ENCODE peak calls at places on chromosomes 4 and X, in five cellular contexts. X, Q, W, M and F are unnamed samples.
A peak's percentile ranks its signal among the peaks of the same experiment; 100 is the strongest.

GRCh38 chrX:21926527-21927278 is 13.8 kb upstream of the SMS start:
- DNase-seq in X (peak; percentile 40), Q (peak; percentile 82), W (no peak), M (peak; percentile 89), F (peak; percentile 70)

GRCh38 chrX:27966492-27966891 is 14.8 kb downstream of the DCAF8L1 start:
- DNase-seq in X (no peak), Q (no peak), W (no peak), M (peak; percentile 20), F (no peak)

GRCh38 chr4:151676301-151676700 is 84.5 kb downstream of the GATB start:
- DNase-seq in X (no peak), Q (peak; percentile 8), W (no peak), M (peak; percentile 16), F (no peak)

GRCh38 chr4:163175971-163176958 is 9.6 kb upstream of the NAF1 start:
- DNase-seq in X (no peak), Q (no peak), W (no peak), M (no peak), F (no peak)

GRCh38 chrX:153934473-153935325 is at the start of gene NAA10:
- DNase-seq in X (peak; percentile 94), Q (no peak), W (peak; percentile 98), M (peak; percentile 72), F (no peak)

GRCh38 chr4:133149932-133150642 is 993 bp downstream of the PCDH10 start:
- DNase-seq in X (no peak), Q (no peak), W (no peak), M (no peak), F (no peak)

GRCh38 chrX:21047034-21047455 is 327.2 kb upstream of the CNKSR2 start:
- DNase-seq in X (no peak), Q (no peak), W (no peak), M (no peak), F (no peak)

GRCh38 chr4:71974681-71975080 is 57.1 kb upstream of the NPFFR2 start:
- DNase-seq in X (no peak), Q (no peak), W (no peak), M (peak; percentile 0), F (no peak)

GRCh38 chrX:149497626-149498025 is 7.5 kb downstream of the IDS start:
- DNase-seq in X (no peak), Q (no peak), W (no peak), M (no peak), F (no peak)

GRCh38 chr4:173521474-173522159 is 8.4 kb downstream of the HAND2 start:
- DNase-seq in X (no peak), Q (no peak), W (peak; percentile 64), M (no peak), F (no peak)

GRCh38 chrX:132444936-132445335 is 43.9 kb downstream of the MBNL3 start:
- DNase-seq in X (no peak), Q (no peak), W (no peak), M (no peak), F (no peak)

GRCh38 chrX:153381684-153382532 is 19.2 kb downstream of the PNMA6E start:
- DNase-seq in X (peak; percentile 72), Q (no peak), W (peak; percentile 84), M (peak; percentile 50), F (no peak)

GRCh38 chr4:95415346-95415771 is 133.4 kb downstream of the UNC5C start:
- DNase-seq in X (no peak), Q (no peak), W (no peak), M (peak; percentile 36), F (no peak)

GRCh38 chrX:115534383-115534782 is 26.6 kb upstream of the PLS3 start:
- DNase-seq in X (no peak), Q (no peak), W (no peak), M (no peak), F (no peak)

GRCh38 chrX:153829549-153829798 is 870 bp downstream of the PDZD4 start:
- DNase-seq in X (no peak), Q (no peak), W (peak; percentile 59), M (no peak), F (no peak)

GRCh38 chr4:73917081-73917501 is 47.9 kb downstream of the CXCL1 start:
- DNase-seq in X (no peak), Q (no peak), W (no peak), M (peak; percentile 29), F (no peak)

GRCh38 chrX:1657367-1658082 is 42.7 kb downstream of the ASMT start:
- DNase-seq in X (no peak), Q (no peak), W (no peak), M (peak; percentile 66), F (no peak)

GRCh38 chrX:136692271-136692670 is 44.3 kb downstream of the CD40LG start:
- DNase-seq in X (no peak), Q (no peak), W (no peak), M (no peak), F (no peak)

GRCh38 chr4:183142566-183143545 is 43.8 kb downstream of the WWC2 start:
- DNase-seq in X (no peak), Q (no peak), W (peak; percentile 76), M (peak; percentile 8), F (no peak)

GRCh38 chr4:133402616-133403015 is 253.5 kb downstream of the PCDH10 start:
- DNase-seq in X (no peak), Q (no peak), W (no peak), M (no peak), F (no peak)

GRCh38 chr4:123477804-123478209 is 81.2 kb downstream of the SPRY1 start:
- DNase-seq in X (no peak), Q (no peak), W (no peak), M (no peak), F (no peak)

GRCh38 chr4:7444731-7445130 is 10.0 kb upstream of the PSAPL1 start:
- DNase-seq in X (no peak), Q (no peak), W (no peak), M (no peak), F (no peak)

GRCh38 chr4:10066704-10067651 is 45.7 kb upstream of the SLC2A9 start:
- DNase-seq in X (no peak), Q (no peak), W (no peak), M (no peak), F (no peak)
- TF ChIP-seq REST in X (no peak), Q (no peak), W (no peak), M (no peak), F (no peak)

DNA sequence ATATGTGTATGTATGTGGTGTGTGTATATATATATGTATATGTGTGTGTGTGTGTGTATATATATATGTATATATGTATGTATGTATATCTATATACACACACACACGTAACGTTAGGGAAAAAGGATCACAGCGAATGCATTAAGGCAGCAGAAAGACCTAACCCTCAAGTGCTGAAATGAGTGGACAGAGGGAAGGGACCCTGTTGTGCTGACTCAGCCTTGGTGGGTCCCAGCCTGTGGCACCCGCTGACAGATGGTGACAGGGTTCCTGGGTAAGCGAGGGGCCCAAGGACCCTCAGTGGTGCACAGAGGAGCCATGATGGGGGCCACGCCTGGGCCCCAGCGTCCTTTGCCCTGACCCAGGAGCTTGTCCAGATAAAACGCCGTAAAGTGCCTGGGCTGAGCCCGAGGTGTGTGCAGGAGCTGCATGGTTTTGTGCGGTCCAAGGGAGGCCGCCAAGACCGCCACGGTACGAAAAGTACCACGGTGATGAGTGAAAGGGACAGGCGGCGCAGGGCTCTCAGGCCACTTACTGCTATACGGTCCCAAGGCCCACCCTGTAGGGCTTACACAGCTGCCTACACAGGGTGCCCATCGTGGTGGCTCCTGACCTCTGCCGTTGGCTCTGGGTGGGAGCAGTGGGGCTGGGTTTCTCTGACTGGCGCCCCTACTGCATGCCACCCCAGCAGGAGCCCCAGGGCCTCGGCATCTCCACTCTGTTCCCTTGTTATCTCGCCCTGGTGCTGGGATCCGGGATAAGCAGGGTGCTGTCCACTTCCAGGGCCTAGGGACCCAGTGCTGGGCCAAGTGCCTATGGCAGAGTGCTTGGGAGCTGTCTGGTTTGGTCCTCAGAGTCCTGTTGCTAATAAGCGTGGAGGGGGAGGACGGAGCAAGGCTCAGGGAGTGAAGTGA is 10.0 kb downstream of the SH3BP2 start:
- DNase-seq in X (no peak), Q (no peak), W (no peak), M (no peak), F (no peak)
- H3K4me1 ChIP-seq in X (peaks cover 85% of the 10 kb centered on the region), Q (peaks cover 31% of the 10 kb centered on the region), W (peaks cover 63% of the 10 kb centered on the region), M (peaks cover 32% of the 10 kb centered on the region), F (peaks cover 56% of the 10 kb centered on the region)

GRCh38 chr4:168880087-168880675 is 129.9 kb downstream of the CBR4 start:
- DNase-seq in X (no peak), Q (no peak), W (no peak), M (no peak), F (no peak)
- TF ChIP-seq REST in X (no peak), Q (no peak), W (no peak), M (no peak), F (no peak)

GRCh38 chr4:35771571-35771970 is 472.7 kb downstream of the ARAP2 start:
- DNase-seq in X (no peak), Q (no peak), W (no peak), M (no peak), F (no peak)

DNA sequence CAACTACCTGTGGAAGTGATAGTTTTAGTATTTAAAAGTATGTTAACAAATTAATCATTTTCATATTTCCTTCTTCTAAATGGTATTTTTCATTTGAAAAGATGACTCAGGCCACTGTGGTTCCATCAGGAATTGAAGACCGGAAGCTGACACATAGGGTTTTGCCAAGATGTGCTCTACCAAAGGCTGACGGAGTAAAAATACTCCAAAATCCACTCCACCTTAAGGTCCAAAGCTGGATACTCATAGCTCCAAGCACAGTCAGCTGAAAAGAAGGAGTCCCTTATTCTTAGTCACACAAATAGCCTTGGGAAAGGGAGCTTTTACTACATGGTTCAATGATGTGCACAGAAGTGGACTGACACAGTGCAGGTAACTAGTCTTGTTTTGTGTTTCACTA is 472.0 kb downstream of the ARAP2 start:
- DNase-seq in X (no peak), Q (no peak), W (no peak), M (no peak), F (no peak)
- H3K4me1 ChIP-seq in X (no peaks in the 10 kb centered on the region), Q (no peaks in the 10 kb centered on the region), W (no peaks in the 10 kb centered on the region), M (no peaks in the 10 kb centered on the region), F (no peaks in the 10 kb centered on the region)